ENCODE peak calls at places on chromosomes 4 and X, in five cellular contexts. X, L, K, B and W are unnamed samples.

GRCh38 chrX:38699603-38700110 is 101.6 kb upstream of the MID1IP1 start:
- DNase-seq in K (no peak), X (no peak), B (no peak), L (no peak), W (no peak)

GRCh38 chr4:76182463-76182862 is 31.2 kb downstream of the SCARB2 start:
- DNase-seq in B (no peak), X (no peak), K (no peak), L (no peak), W (no peak)

GRCh38 chrX:74924449-74925209 is 623 bp downstream of the NEXMIF start:
- DNase-seq in B (peak), K (peak), L (no peak), X (peak), W (peak)

GRCh38 chr4:36000941-36001557 is 243.3 kb downstream of the ARAP2 start:
- DNase-seq in X (no peak), L (no peak), K (no peak), B (no peak), W (no peak)

GRCh38 chr4:186260504-186261448 is 5.2 kb upstream of the F11 start:
- DNase-seq in X (no peak), K (no peak), B (no peak), L (no peak), W (no peak)

GRCh38 chrX:40131644-40132376 is 34.1 kb upstream of the BCOR start:
- DNase-seq in L (no peak), B (no peak), X (no peak), K (no peak), W (no peak)

GRCh38 chr4:107036602-107037151 is 564 bp upstream of the DKK2 start:
- DNase-seq in B (no peak), X (no peak), L (no peak), K (no peak), W (no peak)

GRCh38 chr4:69095301-69095731 is 958 bp upstream of the UGT2B7 start:
- DNase-seq in B (no peak), K (no peak), L (peak), X (no peak), W (no peak)

GRCh38 chr4:3276961-3277360 is 15.9 kb upstream of the RGS12 start:
- DNase-seq in L (no peak), K (no peak), B (no peak), X (no peak), W (no peak)

GRCh38 chr4:86482851-86483490 is 111.1 kb upstream of the PTPN13 start:
- DNase-seq in K (no peak), L (peak), B (peak), X (no peak), W (no peak)

GRCh38 chr4:113512880-113513279 is 248.7 kb downstream of the CAMK2D start:
- DNase-seq in L (no peak), K (no peak), B (no peak), X (no peak), W (no peak)

GRCh38 chr4:2954358-2955185 is 8.6 kb downstream of the NOP14 start:
- DNase-seq in X (no peak), L (no peak), B (no peak), K (no peak), W (no peak)

GRCh38 chr4:119493419-119493818 is 135.2 kb downstream of the PDE5A start:
- DNase-seq in B (no peak), L (peak), K (no peak), X (no peak), W (no peak)

GRCh38 chr4:152072001-152072485 is 311.2 kb upstream of the GATB start:
- DNase-seq in B (no peak), X (no peak), L (no peak), K (no peak), W (no peak)

GRCh38 chr4:84952004-84952403 is 14.5 kb downstream of the WDFY3 start:
- DNase-seq in B (no peak), K (no peak), X (no peak), L (peak), W (no peak)

GRCh38 chr4:15717126-15717525 is 14.3 kb downstream of the BST1 start:
- DNase-seq in K (no peak), X (no peak), L (peak), B (no peak), W (no peak)

GRCh38 chr4:37388672-37389368 is 144.3 kb downstream of the NWD2 start:
- DNase-seq in L (no peak), X (no peak), K (no peak), B (no peak), W (no peak)